ENCODE peak calls at places on chromosome 19, in seven cellular contexts. D is CD8-positive, alpha-beta memory T cell; H is GM03348; P is NCI-H146; Y is effector memory CD8-positive, alpha-beta T cell; O is HTR-8/SVneo; Z is astrocyte of the hippocampus. N is an unnamed sample.

GRCh38 chr19:32662186-32662585 is 12.8 kb downstream of the ANKRD27 start:
- DNase-seq in D (no peak), H (no peak), P (no peak), Y (no peak), O (no peak), Z (peak; percentile 11), N (peak; percentile 83)

GRCh38 chr19:55336101-55336500 is 3.6 kb upstream of the KMT5C start:
- DNase-seq in D (no peak), H (peak; percentile 63), P (no peak), Y (no peak), O (no peak), Z (no peak), N (peak; percentile 18)

GRCh38 chr19:4456843-4457653 is 546 bp downstream of the UBXN6 start:
- DNase-seq in D (peak; percentile 57), H (peak; percentile 91), P (peak; percentile 50), Y (no peak), O (no peak), Z (peak; percentile 81), N (peak; percentile 72)

GRCh38 chr19:30085394-30085793 is 143.4 kb downstream of the URI1 start:
- DNase-seq in D (no peak), H (no peak), P (no peak), Y (no peak), O (peak; percentile 17), Z (peak; percentile 65), N (no peak)

GRCh38 chr19:45952691-45953505 is 20.8 kb downstream of the NOVA2 start:
- DNase-seq in D (peak; percentile 56), H (peak; percentile 83), P (peak; percentile 98), Y (peak; percentile 34), O (peak; percentile 66), Z (peak; percentile 70), N (no peak)

GRCh38 chr19:20321139-20321656 is 154.2 kb downstream of the ZNF486 start:
- DNase-seq in D (no peak), H (no peak), P (no peak), Y (no peak), O (no peak), Z (no peak), N (no peak)

GRCh38 chr19:31875550-31875949 is 469.9 kb upstream of the ZNF507 start:
- DNase-seq in D (no peak), H (no peak), P (no peak), Y (no peak), O (no peak), Z (no peak), N (no peak)

GRCh38 chr19:48600679-48601382 is 5.7 kb upstream of the SPACA4 start:
- DNase-seq in D (no peak), H (no peak), P (no peak), Y (no peak), O (no peak), Z (no peak), N (no peak)

GRCh38 chr19:30070198-30070969 is 128.3 kb downstream of the URI1 start:
- DNase-seq in D (no peak), H (no peak), P (no peak), Y (no peak), O (no peak), Z (no peak), N (no peak)